ENCODE peak calls at places on chromosome 15, in eight cellular contexts. S is GM12865; G is GM23338; V is AG04450; M is astrocyte of the spinal cord; J is hepatocyte; X is heart right ventricle; C is effector memory CD4-positive, alpha-beta T cell. K is an unnamed sample.

GRCh38 chr15:48422401-48422800 is 91.2 kb downstream of the DUT start:
- DNase-seq in C (no peak), X (no peak), S (no peak), J (no peak), G (no peak), M (no peak), V (no peak), K (peak)

GRCh38 chr15:38593523-38593922 is 28.9 kb upstream of the RASGRP1 start:
- DNase-seq in V (no peak), C (no peak), G (no peak), M (no peak), S (no peak), X (no peak), J (no peak), K (no peak)

GRCh38 chr15:62063851-62064635 is 2.7 kb upstream of the C2CD4A start:
- DNase-seq in V (no peak), S (no peak), X (no peak), G (no peak), M (no peak), C (no peak), J (peak), K (no peak)

GRCh38 chr15:23566070-23567050 is 886 bp downstream of the MKRN3 start:
- DNase-seq in V (no peak), J (no peak), C (no peak), G (no peak), S (no peak), M (peak), X (peak), K (no peak)

GRCh38 chr15:40357246-40357645 is 773 bp upstream of the DISP2 start:
- DNase-seq in C (no peak), S (no peak), V (no peak), M (no peak), G (no peak), J (no peak), X (no peak), K (no peak)

GRCh38 chr15:99268431-99268830 is 17.1 kb downstream of the LRRC28 start:
- DNase-seq in G (no peak), V (no peak), M (no peak), J (no peak), C (no peak), S (no peak), X (no peak), K (no peak)

GRCh38 chr15:70627734-70628541 is 135.4 kb downstream of the UACA start:
- DNase-seq in M (peak), J (no peak), G (no peak), X (no peak), V (no peak), C (no peak), S (no peak), K (no peak)

GRCh38 chr15:69181419-69181818 is 21.0 kb downstream of the GLCE start:
- DNase-seq in V (no peak), S (no peak), C (no peak), X (no peak), G (no peak), J (no peak), M (no peak), K (no peak)

GRCh38 chr15:97084650-97085049 is 754.1 kb downstream of the NR2F2 start:
- DNase-seq in M (peak), J (no peak), S (no peak), X (no peak), C (no peak), G (no peak), V (no peak), K (no peak)

GRCh38 chr15:66233487-66234415 is 19.8 kb downstream of the MEGF11 start:
- DNase-seq in J (no peak), S (peak), M (no peak), C (no peak), G (peak), V (no peak), X (no peak), K (no peak)

GRCh38 chr15:76340198-76340801 is 3.7 kb downstream of the ISL2 start:
- DNase-seq in S (peak), V (no peak), J (peak), M (peak), X (peak), G (peak), C (no peak), K (peak)
- H3K4me3 ChIP-seq in S (peak), V (peak), J (peak), M (no peak), X (peak), G (peak), C (peak), K (peak)

GRCh38 chr15:51343466-51343865 is 2.0 kb downstream of the GLDN start:
- DNase-seq in S (no peak), G (no peak), J (no peak), C (no peak), X (no peak), M (no peak), V (no peak), K (no peak)

GRCh38 chr15:51350723-51351122 is 9.3 kb downstream of the GLDN start:
- DNase-seq in J (no peak), C (no peak), M (no peak), G (no peak), V (no peak), X (no peak), S (peak), K (no peak)

GRCh38 chr15:51348688-51349087 is 7.2 kb downstream of the GLDN start:
- DNase-seq in G (no peak), M (no peak), J (no peak), V (no peak), X (no peak), C (no peak), S (peak), K (no peak)

GRCh38 chr15:51349156-51349844 is 7.8 kb downstream of the GLDN start:
- DNase-seq in M (no peak), X (no peak), J (no peak), G (no peak), C (no peak), V (no peak), S (no peak), K (no peak)
- H3K4me3 ChIP-seq in M (no peak), X (peak), J (no peak), G (no peak), C (no peak), V (no peak), S (no peak), K (peak)

DNA sequence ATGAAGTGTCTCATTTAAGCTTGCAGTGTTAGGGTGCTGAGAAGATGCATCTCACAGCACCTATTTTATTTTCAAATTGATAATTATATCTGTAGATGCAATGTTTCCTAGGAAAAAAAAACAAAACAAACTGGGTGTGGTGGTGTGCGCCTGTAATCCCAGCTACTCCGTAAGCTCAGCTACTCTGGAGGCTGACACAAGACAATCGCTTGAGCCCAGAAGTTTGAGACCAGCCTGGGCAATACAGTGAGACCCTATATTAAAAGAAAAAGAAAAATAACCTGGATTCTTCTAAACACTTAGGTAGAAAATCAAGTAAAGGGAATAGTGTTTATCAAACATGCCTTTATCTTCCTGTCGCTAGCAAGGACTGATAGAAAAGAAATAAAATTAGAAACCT is 1.9 kb downstream of the MINDY2 start:
- DNase-seq in G (no peak), J (no peak), X (no peak), S (no peak), M (no peak), V (no peak), C (no peak), K (no peak)
- H3K4me3 ChIP-seq in G (peak), J (peak), X (peak), S (peak), M (peak), V (peak), C (peak), K (peak)

GRCh38 chr15:41506796-41507341 is 6.8 kb downstream of the LTK start:
- DNase-seq in V (no peak), C (no peak), S (no peak), X (no peak), J (no peak), M (no peak), G (peak), K (no peak)

GRCh38 chr15:41505776-41506175 is 7.9 kb downstream of the LTK start:
- DNase-seq in X (no peak), J (no peak), G (no peak), V (no peak), S (no peak), C (no peak), M (no peak), K (no peak)

GRCh38 chr15:41504751-41505492 is 8.7 kb downstream of the LTK start:
- DNase-seq in S (no peak), V (no peak), C (no peak), J (no peak), X (no peak), M (no peak), G (no peak), K (no peak)

GRCh38 chr15:41510728-41511127 is 2.9 kb downstream of the LTK start:
- DNase-seq in X (no peak), J (no peak), G (no peak), C (no peak), S (no peak), M (no peak), V (no peak), K (no peak)

DNA sequence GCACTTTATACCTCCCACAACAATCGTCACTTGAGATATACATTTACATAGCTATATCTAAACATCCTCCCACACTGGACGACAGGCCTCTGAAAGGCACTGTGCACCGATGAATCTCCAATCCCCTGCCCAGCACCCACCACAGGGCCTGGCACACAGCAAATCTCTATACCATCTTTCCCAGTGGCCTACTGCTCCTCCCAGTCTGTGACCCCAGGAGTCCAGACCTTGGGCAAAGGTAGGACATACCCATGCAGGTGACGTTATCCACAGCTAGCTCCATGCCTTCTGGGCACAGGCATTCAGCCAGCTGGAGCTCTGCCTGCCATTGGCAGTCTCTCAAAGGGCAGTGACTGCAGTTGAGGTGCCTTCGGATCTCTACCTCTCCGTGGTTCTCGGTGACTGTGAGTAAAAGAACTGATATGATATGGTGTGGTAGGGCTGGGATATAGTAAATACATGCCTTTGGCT is 5.8 kb downstream of the LTK start:
- DNase-seq in C (no peak), G (no peak), S (no peak), M (no peak), J (no peak), V (no peak), X (peak), K (no peak)
- H3K4me3 ChIP-seq in C (no peak), G (no peak), S (no peak), M (no peak), J (no peak), V (no peak), X (no peak), K (no peak)

GRCh38 chr15:78355185-78355584 is 15.0 kb downstream of the CRABP1 start:
- DNase-seq in C (no peak), X (no peak), V (no peak), G (no peak), J (no peak), S (no peak), M (no peak), K (no peak)

GRCh38 chr15:78361956-78362506 is 21.9 kb downstream of the CRABP1 start:
- DNase-seq in C (no peak), S (no peak), V (no peak), X (no peak), G (no peak), M (no peak), J (no peak), K (no peak)

GRCh38 chr15:78360426-78360825 is 20.3 kb downstream of the CRABP1 start:
- DNase-seq in V (no peak), G (peak), C (no peak), M (no peak), S (no peak), X (peak), J (peak), K (peak)

GRCh38 chr15:78360958-78361714 is 21.0 kb downstream of the CRABP1 start:
- DNase-seq in V (no peak), S (peak), J (no peak), G (peak), M (no peak), C (no peak), X (no peak), K (no peak)

GRCh38 chr15:78358114-78358513 is 18.0 kb downstream of the CRABP1 start:
- DNase-seq in G (peak), C (no peak), V (no peak), M (no peak), S (no peak), J (no peak), X (no peak), K (no peak)
- H3K4me3 ChIP-seq in G (no peak), C (no peak), V (no peak), M (no peak), S (no peak), J (no peak), X (no peak), K (no peak)

DNA sequence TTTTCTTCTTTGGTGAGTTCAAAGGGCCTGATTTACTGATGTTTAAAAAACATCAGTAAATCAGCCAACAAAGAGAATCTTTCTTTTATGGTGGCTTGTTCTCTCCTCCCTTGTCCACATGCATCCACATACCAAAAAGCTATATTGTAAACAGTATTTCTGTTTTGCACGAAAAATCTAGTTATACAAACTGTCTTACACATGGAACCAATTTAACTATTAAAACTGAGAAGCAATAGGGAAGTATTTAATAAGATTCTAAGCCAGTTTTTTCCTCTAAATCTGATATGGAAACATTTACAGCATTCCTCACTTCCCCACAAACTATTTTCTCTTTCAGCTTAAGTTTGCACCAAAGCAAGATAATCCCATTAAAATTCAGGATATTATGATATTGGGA is 110.8 kb upstream of the ICE2 start:
- DNase-seq in M (no peak), C (no peak), V (no peak), S (no peak), G (no peak), J (no peak), X (no peak), K (peak)
- H3K4me3 ChIP-seq in M (no peak), C (peak), V (no peak), S (peak), G (no peak), J (no peak), X (peak), K (peak)

GRCh38 chr15:55289573-55290360 is at the start of gene RAB27A:
- DNase-seq in C (peak), V (no peak), S (peak), M (peak), J (peak), X (peak), G (peak), K (peak)

GRCh38 chr15:55284461-55284860 is 5.2 kb downstream of the RAB27A start:
- DNase-seq in J (no peak), S (no peak), C (no peak), V (no peak), X (no peak), G (no peak), M (no peak), K (no peak)

GRCh38 chr15:55289011-55289572 is 521 bp downstream of the RAB27A start:
- DNase-seq in S (peak), G (peak), C (peak), M (peak), X (no peak), V (no peak), J (peak), K (peak)

GRCh38 chr15:55290361-55291057 is 896 bp upstream of the RAB27A start:
- DNase-seq in V (peak), G (peak), S (peak), M (peak), C (peak), J (peak), X (peak), K (peak)

DNA sequence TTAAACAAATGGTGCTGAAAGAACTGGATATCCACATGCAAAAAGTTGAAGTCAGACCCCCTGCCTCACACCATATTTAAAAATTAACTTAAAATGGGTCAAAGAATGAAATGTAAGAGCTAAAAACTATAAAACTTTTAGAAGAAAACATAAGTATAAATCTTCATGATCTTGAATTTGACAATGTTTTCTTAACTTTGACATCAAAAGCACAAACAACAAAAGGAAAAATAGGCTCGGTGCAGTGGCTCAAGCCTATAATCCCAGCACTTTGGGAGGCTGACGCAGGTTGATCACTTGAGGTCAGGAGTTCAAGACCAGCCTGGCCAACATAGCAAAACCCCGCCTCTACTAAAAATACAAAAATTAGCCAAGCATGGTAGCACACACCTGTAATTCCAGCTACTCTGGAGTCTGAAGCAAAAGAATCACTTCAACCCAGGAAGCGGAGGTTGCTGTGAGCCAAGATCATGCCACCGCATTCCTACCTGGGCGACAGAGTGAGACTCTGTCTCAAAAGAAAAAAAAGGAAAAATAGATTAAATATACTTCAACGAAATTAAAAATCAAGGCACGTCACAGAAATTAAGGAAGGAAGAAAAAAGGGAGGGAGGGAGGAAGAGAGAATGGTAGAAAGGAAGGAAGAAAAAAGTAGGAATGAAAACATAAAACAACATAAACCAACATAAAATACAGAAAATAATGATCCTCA is 1.5 kb downstream of the RAB27A start:
- DNase-seq in J (no peak), S (no peak), V (no peak), C (no peak), G (no peak), M (no peak), X (no peak), K (no peak)
- H3K4me3 ChIP-seq in J (peak), S (peak), V (peak), C (no peak), G (peak), M (no peak), X (no peak), K (no peak)

DNA sequence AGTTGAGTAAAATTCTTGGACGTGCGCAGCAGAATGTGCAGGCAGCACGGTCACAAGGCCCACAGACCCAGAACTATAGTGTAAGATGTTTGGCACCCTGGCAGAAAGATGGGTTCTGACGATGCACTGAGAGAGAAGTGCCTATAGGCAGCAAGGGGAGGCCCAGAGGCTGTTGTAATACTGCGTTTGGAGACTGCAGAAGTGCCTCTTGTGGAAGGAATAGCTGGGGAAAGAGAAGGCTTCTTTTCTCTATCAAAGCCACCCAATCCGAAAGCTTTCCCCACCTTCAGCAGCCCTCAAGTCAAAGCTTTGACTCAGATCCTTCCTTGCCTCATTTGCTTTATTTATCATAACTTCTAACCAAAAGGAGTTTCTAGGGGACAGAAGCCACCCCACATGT is 5.2 kb upstream of the SIN3A start:
- DNase-seq in S (no peak), J (no peak), G (peak), X (no peak), C (no peak), V (no peak), M (no peak), K (peak)
- H3K4me3 ChIP-seq in S (no peak), J (no peak), G (peak), X (no peak), C (no peak), V (peak), M (no peak), K (peak)